ENCODE peak calls at places on chromosome 4, in six cellular contexts. One of them, this sample, is unnamed.

GRCh38 chr4:168604496-168605373 is 107.9 kb downstream of the PALLD start:
- DNase-seq in HCT116: peak
- DNase-seq in progenitor cell of endocrine pancreas: no peak
- DNase-seq in ovary: peak
- DNase-seq in GM04504: peak
- DNase-seq in aorta: no peak
- DNase-seq in this sample: no peak

GRCh38 chr4:145207934-145208333 is 27.5 kb upstream of the OTUD4 start:
- DNase-seq in HCT116: no peak
- DNase-seq in progenitor cell of endocrine pancreas: no peak
- DNase-seq in ovary: no peak
- DNase-seq in GM04504: no peak
- DNase-seq in aorta: no peak
- DNase-seq in this sample: no peak

GRCh38 chr4:10085386-10085785 is 31.2 kb downstream of the WDR1 start:
- DNase-seq in HCT116: no peak
- DNase-seq in progenitor cell of endocrine pancreas: no peak
- DNase-seq in ovary: peak
- DNase-seq in GM04504: no peak
- DNase-seq in aorta: peak
- DNase-seq in this sample: no peak

GRCh38 chr4:3447431-3448395 is 5.9 kb downstream of the HGFAC start:
- DNase-seq in HCT116: no peak
- DNase-seq in progenitor cell of endocrine pancreas: no peak
- DNase-seq in ovary: no peak
- DNase-seq in GM04504: no peak
- DNase-seq in aorta: no peak
- DNase-seq in this sample: no peak

GRCh38 chr4:95023110-95023509 is 265.4 kb downstream of the BMPR1B start:
- DNase-seq in HCT116: no peak
- DNase-seq in progenitor cell of endocrine pancreas: no peak
- DNase-seq in ovary: no peak
- DNase-seq in GM04504: no peak
- DNase-seq in aorta: no peak
- DNase-seq in this sample: no peak

GRCh38 chr4:38069271-38069760 is 109.1 kb downstream of the PTTG2 start:
- DNase-seq in HCT116: no peak
- DNase-seq in progenitor cell of endocrine pancreas: peak
- DNase-seq in ovary: peak
- DNase-seq in GM04504: peak
- DNase-seq in aorta: no peak
- DNase-seq in this sample: no peak

GRCh38 chr4:2045518-2045951 is 13.6 kb upstream of the NAT8L start:
- DNase-seq in HCT116: no peak
- DNase-seq in progenitor cell of endocrine pancreas: no peak
- DNase-seq in ovary: no peak
- DNase-seq in GM04504: no peak
- DNase-seq in aorta: no peak
- DNase-seq in this sample: no peak

GRCh38 chr4:1518997-1519700 is 112.9 kb upstream of the NKX1-1 start:
- DNase-seq in HCT116: no peak
- DNase-seq in progenitor cell of endocrine pancreas: no peak
- DNase-seq in ovary: no peak
- DNase-seq in GM04504: no peak
- DNase-seq in aorta: peak
- DNase-seq in this sample: no peak

GRCh38 chr4:38591617-38592337 is 72.2 kb upstream of the KLF3 start:
- DNase-seq in HCT116: no peak
- DNase-seq in progenitor cell of endocrine pancreas: no peak
- DNase-seq in ovary: no peak
- DNase-seq in GM04504: no peak
- DNase-seq in aorta: no peak
- DNase-seq in this sample: no peak

GRCh38 chr4:86400216-86400615 is 40.4 kb upstream of the MAPK10 start:
- DNase-seq in HCT116: no peak
- DNase-seq in progenitor cell of endocrine pancreas: no peak
- DNase-seq in ovary: no peak
- DNase-seq in GM04504: no peak
- DNase-seq in aorta: no peak
- DNase-seq in this sample: no peak

GRCh38 chr4:9811796-9812195 is 30.4 kb downstream of the DRD5 start:
- DNase-seq in HCT116: no peak
- DNase-seq in progenitor cell of endocrine pancreas: no peak
- DNase-seq in ovary: no peak
- DNase-seq in GM04504: no peak
- DNase-seq in aorta: no peak
- DNase-seq in this sample: no peak

GRCh38 chr4:55398966-55399365 is 3.2 kb downstream of the TMEM165 start:
- DNase-seq in HCT116: no peak
- DNase-seq in progenitor cell of endocrine pancreas: no peak
- DNase-seq in ovary: no peak
- DNase-seq in GM04504: no peak
- DNase-seq in aorta: no peak
- DNase-seq in this sample: no peak

GRCh38 chr4:7236847-7237246 is 44.5 kb downstream of the SORCS2 start:
- DNase-seq in HCT116: no peak
- DNase-seq in progenitor cell of endocrine pancreas: no peak
- DNase-seq in ovary: peak
- DNase-seq in GM04504: no peak
- DNase-seq in aorta: no peak
- DNase-seq in this sample: no peak

GRCh38 chr4:2472187-2472586 is 3.3 kb downstream of the RNF4 start:
- DNase-seq in HCT116: no peak
- DNase-seq in progenitor cell of endocrine pancreas: no peak
- DNase-seq in ovary: no peak
- DNase-seq in GM04504: no peak
- DNase-seq in aorta: no peak
- DNase-seq in this sample: no peak

GRCh38 chr4:109079731-109080130 is 222.7 kb downstream of the COL25A1 start:
- DNase-seq in HCT116: no peak
- DNase-seq in progenitor cell of endocrine pancreas: no peak
- DNase-seq in ovary: no peak
- DNase-seq in GM04504: no peak
- DNase-seq in aorta: no peak
- DNase-seq in this sample: no peak

GRCh38 chr4:56653461-56654237 is 27.4 kb downstream of the HOPX start:
- DNase-seq in HCT116: no peak
- DNase-seq in progenitor cell of endocrine pancreas: no peak
- DNase-seq in ovary: no peak
- DNase-seq in GM04504: no peak
- DNase-seq in aorta: no peak
- DNase-seq in this sample: peak

GRCh38 chr4:165461176-165461835 is 82.5 kb downstream of the CPE start:
- DNase-seq in HCT116: no peak
- DNase-seq in progenitor cell of endocrine pancreas: no peak
- DNase-seq in ovary: peak
- DNase-seq in GM04504: peak
- DNase-seq in aorta: peak
- DNase-seq in this sample: no peak

GRCh38 chr4:37675587-37676290 is 10.4 kb downstream of the RELL1 start:
- DNase-seq in HCT116: no peak
- DNase-seq in progenitor cell of endocrine pancreas: no peak
- DNase-seq in ovary: no peak
- DNase-seq in GM04504: no peak
- DNase-seq in aorta: no peak
- DNase-seq in this sample: no peak

GRCh38 chr4:48653217-48654014 is 126.7 kb downstream of the FRYL start:
- DNase-seq in HCT116: no peak
- DNase-seq in progenitor cell of endocrine pancreas: no peak
- DNase-seq in ovary: peak
- DNase-seq in GM04504: no peak
- DNase-seq in aorta: peak
- DNase-seq in this sample: no peak

GRCh38 chr4:17310269-17310652 is 201.6 kb downstream of the QDPR start:
- DNase-seq in HCT116: no peak
- DNase-seq in progenitor cell of endocrine pancreas: no peak
- DNase-seq in ovary: no peak
- DNase-seq in GM04504: no peak
- DNase-seq in aorta: no peak
- DNase-seq in this sample: no peak

GRCh38 chr4:1451752-1452122 is 45.5 kb upstream of the NKX1-1 start:
- DNase-seq in HCT116: no peak
- DNase-seq in progenitor cell of endocrine pancreas: no peak
- DNase-seq in ovary: no peak
- DNase-seq in GM04504: no peak
- DNase-seq in aorta: no peak
- DNase-seq in this sample: no peak

GRCh38 chr4:98509641-98510170 is 148.7 kb downstream of the TSPAN5 start:
- DNase-seq in HCT116: no peak
- DNase-seq in progenitor cell of endocrine pancreas: no peak
- DNase-seq in ovary: no peak
- DNase-seq in GM04504: no peak
- DNase-seq in aorta: no peak
- DNase-seq in this sample: no peak

GRCh38 chr4:41465135-41465761 is 72.7 kb upstream of the LIMCH1 start:
- DNase-seq in HCT116: no peak
- DNase-seq in progenitor cell of endocrine pancreas: no peak
- DNase-seq in ovary: no peak
- DNase-seq in GM04504: no peak
- DNase-seq in aorta: no peak
- DNase-seq in this sample: no peak

GRCh38 chr4:138175337-138175794 is 66.8 kb downstream of the SLC7A11 start:
- DNase-seq in HCT116: no peak
- DNase-seq in progenitor cell of endocrine pancreas: no peak
- DNase-seq in ovary: no peak
- DNase-seq in GM04504: no peak
- DNase-seq in aorta: no peak
- DNase-seq in this sample: no peak

GRCh38 chr4:122584517-122584916 is 36.3 kb downstream of the IL21 start:
- DNase-seq in HCT116: no peak
- DNase-seq in progenitor cell of endocrine pancreas: no peak
- DNase-seq in ovary: no peak
- DNase-seq in GM04504: peak
- DNase-seq in aorta: no peak
- DNase-seq in this sample: no peak

GRCh38 chr4:55318135-55318534 is 27.9 kb upstream of the SRD5A3 start:
- DNase-seq in HCT116: no peak
- DNase-seq in progenitor cell of endocrine pancreas: no peak
- DNase-seq in ovary: no peak
- DNase-seq in GM04504: no peak
- DNase-seq in aorta: no peak
- DNase-seq in this sample: no peak

GRCh38 chr4:119632216-119632615 is 3.6 kb upstream of the PDE5A start:
- DNase-seq in HCT116: no peak
- DNase-seq in progenitor cell of endocrine pancreas: no peak
- DNase-seq in ovary: no peak
- DNase-seq in GM04504: no peak
- DNase-seq in aorta: no peak
- DNase-seq in this sample: no peak

GRCh38 chr4:88090898-88091297 is 67.5 kb downstream of the ABCG2 start:
- DNase-seq in HCT116: no peak
- DNase-seq in progenitor cell of endocrine pancreas: no peak
- DNase-seq in ovary: no peak
- DNase-seq in GM04504: no peak
- DNase-seq in aorta: no peak
- DNase-seq in this sample: no peak

GRCh38 chr4:7826176-7826908 is 113.3 kb downstream of the AFAP1 start:
- DNase-seq in HCT116: no peak
- DNase-seq in progenitor cell of endocrine pancreas: no peak
- DNase-seq in ovary: no peak
- DNase-seq in GM04504: no peak
- DNase-seq in aorta: no peak
- DNase-seq in this sample: no peak

GRCh38 chr4:153560918-153561317 is 94.8 kb downstream of the TMEM131L start:
- DNase-seq in HCT116: no peak
- DNase-seq in progenitor cell of endocrine pancreas: no peak
- DNase-seq in ovary: no peak
- DNase-seq in GM04504: no peak
- DNase-seq in aorta: no peak
- DNase-seq in this sample: no peak

GRCh38 chr4:186128842-186129241 is 24.3 kb downstream of the FAM149A start:
- DNase-seq in HCT116: no peak
- DNase-seq in progenitor cell of endocrine pancreas: no peak
- DNase-seq in ovary: no peak
- DNase-seq in GM04504: no peak
- DNase-seq in aorta: no peak
- DNase-seq in this sample: no peak

GRCh38 chr4:176761872-176762271 is 30.9 kb downstream of the VEGFC start:
- DNase-seq in HCT116: no peak
- DNase-seq in progenitor cell of endocrine pancreas: no peak
- DNase-seq in ovary: no peak
- DNase-seq in GM04504: no peak
- DNase-seq in aorta: no peak
- DNase-seq in this sample: no peak

GRCh38 chr4:182286035-182286434 is 42.8 kb downstream of the TENM3 start:
- DNase-seq in HCT116: no peak
- DNase-seq in progenitor cell of endocrine pancreas: no peak
- DNase-seq in ovary: no peak
- DNase-seq in GM04504: peak
- DNase-seq in aorta: no peak
- DNase-seq in this sample: no peak

GRCh38 chr4:126440297-126440696 is 1125.5 kb downstream of the FAT4 start:
- DNase-seq in HCT116: no peak
- DNase-seq in progenitor cell of endocrine pancreas: no peak
- DNase-seq in ovary: no peak
- DNase-seq in GM04504: no peak
- DNase-seq in aorta: no peak
- DNase-seq in this sample: no peak

GRCh38 chr4:153249199-153250154 is 45.2 kb downstream of the TRIM2 start:
- DNase-seq in HCT116: peak
- DNase-seq in progenitor cell of endocrine pancreas: peak
- DNase-seq in ovary: peak
- DNase-seq in GM04504: no peak
- DNase-seq in aorta: peak
- DNase-seq in this sample: no peak

GRCh38 chr4:27145556-27145955 is 284.9 kb downstream of the STIM2 start:
- DNase-seq in HCT116: no peak
- DNase-seq in progenitor cell of endocrine pancreas: no peak
- DNase-seq in ovary: no peak
- DNase-seq in GM04504: no peak
- DNase-seq in aorta: no peak
- DNase-seq in this sample: no peak

GRCh38 chr4:119211856-119212250 is 660 bp upstream of the USP53 start:
- DNase-seq in HCT116: no peak
- DNase-seq in progenitor cell of endocrine pancreas: no peak
- DNase-seq in ovary: no peak
- DNase-seq in GM04504: peak
- DNase-seq in aorta: no peak
- DNase-seq in this sample: peak

GRCh38 chr4:74715731-74716435 is 78.4 kb downstream of the BTC start:
- DNase-seq in HCT116: no peak
- DNase-seq in progenitor cell of endocrine pancreas: no peak
- DNase-seq in ovary: no peak
- DNase-seq in GM04504: no peak
- DNase-seq in aorta: no peak
- DNase-seq in this sample: no peak